ENCODE peak calls at places on chromosomes 13 and 19, in seven cellular contexts. One of them, this sample, is unnamed.

GRCh38 chr13:94186470-94186869 is 293.0 kb downstream of the DCT start:
- DNase-seq in activated CD4-positive, alpha-beta T cell treated with anti-CD3 and anti-CD28 coated beads for 36 hours: no peak
- DNase-seq in iris pigment epithelial cell: no peak
- DNase-seq in Right ventricle myocardium superior: no peak
- DNase-seq in activated CD8-positive, alpha-beta memory T cell treated with anti-CD3 and anti-CD28 coated beads, Interleukin-2, amount 10 ng/mL, durations not matched to agents 7 days and 5 days: no peak
- DNase-seq in colonic mucosa: no peak
- DNase-seq in NCI-H1092: no peak
- DNase-seq in this sample: no peak

GRCh38 chr13:114008964-114009589 is 35.2 kb upstream of the C13orf46 start:
- DNase-seq in activated CD4-positive, alpha-beta T cell treated with anti-CD3 and anti-CD28 coated beads for 36 hours: peak; percentile 2
- DNase-seq in iris pigment epithelial cell: no peak
- DNase-seq in Right ventricle myocardium superior: peak; percentile 14
- DNase-seq in activated CD8-positive, alpha-beta memory T cell treated with anti-CD3 and anti-CD28 coated beads, Interleukin-2, amount 10 ng/mL, durations not matched to agents 7 days and 5 days: no peak
- DNase-seq in colonic mucosa: no peak
- DNase-seq in NCI-H1092: no peak
- DNase-seq in this sample: no peak

GRCh38 chr13:74226791-74227475 is 92.7 kb upstream of the KLF12 start:
- DNase-seq in activated CD4-positive, alpha-beta T cell treated with anti-CD3 and anti-CD28 coated beads for 36 hours: no peak
- DNase-seq in iris pigment epithelial cell: peak; percentile 61
- DNase-seq in Right ventricle myocardium superior: no peak
- DNase-seq in activated CD8-positive, alpha-beta memory T cell treated with anti-CD3 and anti-CD28 coated beads, Interleukin-2, amount 10 ng/mL, durations not matched to agents 7 days and 5 days: no peak
- DNase-seq in colonic mucosa: no peak
- DNase-seq in NCI-H1092: no peak
- DNase-seq in this sample: no peak

GRCh38 chr19:16111909-16112752 is 442 bp downstream of the RAB8A start:
- DNase-seq in activated CD4-positive, alpha-beta T cell treated with anti-CD3 and anti-CD28 coated beads for 36 hours: no peak
- DNase-seq in iris pigment epithelial cell: no peak
- DNase-seq in Right ventricle myocardium superior: no peak
- DNase-seq in activated CD8-positive, alpha-beta memory T cell treated with anti-CD3 and anti-CD28 coated beads, Interleukin-2, amount 10 ng/mL, durations not matched to agents 7 days and 5 days: no peak
- DNase-seq in colonic mucosa: no peak
- DNase-seq in NCI-H1092: no peak
- DNase-seq in this sample: peak; percentile 54

GRCh38 chr19:42083537-42083936 is 7.6 kb downstream of the ZNF574 start:
- DNase-seq in activated CD4-positive, alpha-beta T cell treated with anti-CD3 and anti-CD28 coated beads for 36 hours: no peak
- DNase-seq in iris pigment epithelial cell: no peak
- DNase-seq in Right ventricle myocardium superior: no peak
- DNase-seq in activated CD8-positive, alpha-beta memory T cell treated with anti-CD3 and anti-CD28 coated beads, Interleukin-2, amount 10 ng/mL, durations not matched to agents 7 days and 5 days: no peak
- DNase-seq in colonic mucosa: no peak
- DNase-seq in NCI-H1092: no peak
- DNase-seq in this sample: no peak

GRCh38 chr13:79503473-79504017 is 22.6 kb downstream of the NDFIP2 start:
- DNase-seq in activated CD4-positive, alpha-beta T cell treated with anti-CD3 and anti-CD28 coated beads for 36 hours: no peak
- DNase-seq in iris pigment epithelial cell: no peak
- DNase-seq in Right ventricle myocardium superior: no peak
- DNase-seq in activated CD8-positive, alpha-beta memory T cell treated with anti-CD3 and anti-CD28 coated beads, Interleukin-2, amount 10 ng/mL, durations not matched to agents 7 days and 5 days: no peak
- DNase-seq in colonic mucosa: no peak
- DNase-seq in NCI-H1092: no peak
- DNase-seq in this sample: no peak

GRCh38 chr19:29837448-29837961 is 25.7 kb downstream of the CCNE1 start:
- DNase-seq in activated CD4-positive, alpha-beta T cell treated with anti-CD3 and anti-CD28 coated beads for 36 hours: peak; percentile 76
- DNase-seq in iris pigment epithelial cell: no peak
- DNase-seq in Right ventricle myocardium superior: no peak
- DNase-seq in activated CD8-positive, alpha-beta memory T cell treated with anti-CD3 and anti-CD28 coated beads, Interleukin-2, amount 10 ng/mL, durations not matched to agents 7 days and 5 days: peak; percentile 59
- DNase-seq in colonic mucosa: no peak
- DNase-seq in NCI-H1092: no peak
- DNase-seq in this sample: no peak

GRCh38 chr13:44403720-44404063 is 30.1 kb downstream of the SERP2 start:
- DNase-seq in activated CD4-positive, alpha-beta T cell treated with anti-CD3 and anti-CD28 coated beads for 36 hours: no peak
- DNase-seq in iris pigment epithelial cell: no peak
- DNase-seq in Right ventricle myocardium superior: no peak
- DNase-seq in activated CD8-positive, alpha-beta memory T cell treated with anti-CD3 and anti-CD28 coated beads, Interleukin-2, amount 10 ng/mL, durations not matched to agents 7 days and 5 days: no peak
- DNase-seq in colonic mucosa: no peak
- DNase-seq in NCI-H1092: no peak
- DNase-seq in this sample: no peak

This sample was measured in Karpas-422.